ENCODE peak calls at places on chromosomes 6 and 20, in nine cellular contexts. One of them, this sample, is unnamed. For H3K4me1, the result is how much of the 10 kb centered on the place peaks cover.

GRCh38 chr6:36984581-36985383 is 1.2 kb downstream of the MTCH1 start:
- DNase-seq in CD4-positive, CD25-positive, alpha-beta regulatory T cell: peak
- DNase-seq in K562: peak
- DNase-seq in transverse colon: peak
- DNase-seq in cardiac muscle cell: peak
- DNase-seq in foreskin keratinocyte: no peak
- DNase-seq in neural progenitor cell: peak
- DNase-seq in thoracic aorta: peak
- DNase-seq in thyroid gland: peak
- DNase-seq in this sample: peak

GRCh38 chr20:24866008-24866407 is 83.1 kb upstream of the CST7 start:
- DNase-seq in thoracic aorta: no peak
- DNase-seq in thyroid gland: no peak
- DNase-seq in foreskin keratinocyte: no peak
- DNase-seq in CD4-positive, CD25-positive, alpha-beta regulatory T cell: no peak
- DNase-seq in cardiac muscle cell: no peak
- DNase-seq in neural progenitor cell: no peak
- DNase-seq in K562: no peak
- DNase-seq in transverse colon: no peak
- DNase-seq in this sample: no peak

GRCh38 chr6:2168480-2168879 is 76.9 kb downstream of the GMDS start:
- DNase-seq in CD4-positive, CD25-positive, alpha-beta regulatory T cell: no peak
- DNase-seq in transverse colon: no peak
- DNase-seq in thyroid gland: no peak
- DNase-seq in cardiac muscle cell: no peak
- DNase-seq in thoracic aorta: no peak
- DNase-seq in K562: no peak
- DNase-seq in foreskin keratinocyte: no peak
- DNase-seq in neural progenitor cell: no peak
- DNase-seq in this sample: no peak

GRCh38 chr6:135423649-135424128 is 73.9 kb downstream of the AHI1 start:
- DNase-seq in thyroid gland: no peak
- DNase-seq in foreskin keratinocyte: peak
- DNase-seq in CD4-positive, CD25-positive, alpha-beta regulatory T cell: peak
- DNase-seq in K562: peak
- DNase-seq in thoracic aorta: no peak
- DNase-seq in cardiac muscle cell: peak
- DNase-seq in transverse colon: no peak
- DNase-seq in neural progenitor cell: peak
- DNase-seq in this sample: no peak

GRCh38 chr6:89197141-89197540 is 20.0 kb downstream of the GABRR1 start:
- DNase-seq in K562: no peak
- DNase-seq in CD4-positive, CD25-positive, alpha-beta regulatory T cell: peak
- DNase-seq in foreskin keratinocyte: no peak
- DNase-seq in transverse colon: no peak
- DNase-seq in thyroid gland: no peak
- DNase-seq in neural progenitor cell: no peak
- DNase-seq in thoracic aorta: no peak
- DNase-seq in cardiac muscle cell: no peak
- DNase-seq in this sample: no peak

GRCh38 chr6:138499303-138499991 is at the start of gene NHSL1:
- DNase-seq in thoracic aorta: no peak
- DNase-seq in thyroid gland: no peak
- DNase-seq in CD4-positive, CD25-positive, alpha-beta regulatory T cell: no peak
- DNase-seq in foreskin keratinocyte: peak
- DNase-seq in transverse colon: peak
- DNase-seq in cardiac muscle cell: no peak
- DNase-seq in neural progenitor cell: peak
- DNase-seq in K562: no peak
- DNase-seq in this sample: peak

GRCh38 chr20:52801628-52802006 is 170.5 kb upstream of the TSHZ2 start:
- DNase-seq in foreskin keratinocyte: no peak
- DNase-seq in thoracic aorta: no peak
- DNase-seq in transverse colon: no peak
- DNase-seq in thyroid gland: no peak
- DNase-seq in neural progenitor cell: no peak
- DNase-seq in cardiac muscle cell: no peak
- DNase-seq in K562: no peak
- DNase-seq in CD4-positive, CD25-positive, alpha-beta regulatory T cell: no peak
- DNase-seq in this sample: no peak

GRCh38 chr6:36340671-36341454 is 4.2 kb upstream of the BNIP5 start:
- DNase-seq in CD4-positive, CD25-positive, alpha-beta regulatory T cell: peak
- DNase-seq in thyroid gland: peak
- DNase-seq in cardiac muscle cell: peak
- DNase-seq in transverse colon: peak
- DNase-seq in K562: peak
- DNase-seq in foreskin keratinocyte: no peak
- DNase-seq in thoracic aorta: peak
- DNase-seq in neural progenitor cell: peak
- DNase-seq in this sample: peak

GRCh38 chr20:48609491-48609978 is 218.3 kb downstream of the PREX1 start:
- DNase-seq in CD4-positive, CD25-positive, alpha-beta regulatory T cell: peak
- DNase-seq in foreskin keratinocyte: no peak
- DNase-seq in transverse colon: no peak
- DNase-seq in cardiac muscle cell: no peak
- DNase-seq in thoracic aorta: no peak
- DNase-seq in thyroid gland: no peak
- DNase-seq in K562: no peak
- DNase-seq in neural progenitor cell: no peak
- DNase-seq in this sample: no peak

GRCh38 chr6:11164717-11165646 is 53.5 kb upstream of the ERVFRD-1 start:
- DNase-seq in thyroid gland: no peak
- DNase-seq in foreskin keratinocyte: no peak
- DNase-seq in cardiac muscle cell: no peak
- DNase-seq in CD4-positive, CD25-positive, alpha-beta regulatory T cell: peak
- DNase-seq in neural progenitor cell: no peak
- DNase-seq in transverse colon: no peak
- DNase-seq in thoracic aorta: no peak
- DNase-seq in K562: no peak
- DNase-seq in this sample: no peak

GRCh38 chr6:149082320-149082719 is 235.2 kb upstream of the TAB2 start:
- DNase-seq in thoracic aorta: peak
- DNase-seq in K562: peak
- DNase-seq in thyroid gland: peak
- DNase-seq in CD4-positive, CD25-positive, alpha-beta regulatory T cell: peak
- DNase-seq in foreskin keratinocyte: peak
- DNase-seq in transverse colon: peak
- DNase-seq in cardiac muscle cell: peak
- DNase-seq in neural progenitor cell: peak
- DNase-seq in this sample: peak

GRCh38 chr6:25476126-25476525 is 175.9 kb upstream of the SCGN start:
- DNase-seq in CD4-positive, CD25-positive, alpha-beta regulatory T cell: no peak
- DNase-seq in thyroid gland: no peak
- DNase-seq in neural progenitor cell: no peak
- DNase-seq in K562: no peak
- DNase-seq in transverse colon: no peak
- DNase-seq in thoracic aorta: no peak
- DNase-seq in cardiac muscle cell: peak
- DNase-seq in foreskin keratinocyte: no peak
- DNase-seq in this sample: no peak

GRCh38 chr6:113306552-113307145 is 550.5 kb upstream of the MARCKS start:
- DNase-seq in foreskin keratinocyte: peak
- DNase-seq in thoracic aorta: no peak
- DNase-seq in K562: peak
- DNase-seq in transverse colon: peak
- DNase-seq in neural progenitor cell: peak
- DNase-seq in thyroid gland: peak
- DNase-seq in CD4-positive, CD25-positive, alpha-beta regulatory T cell: peak
- DNase-seq in cardiac muscle cell: peak
- DNase-seq in this sample: peak

GRCh38 chr20:36273414-36274247 is 32.5 kb upstream of the DLGAP4 start:
- DNase-seq in K562: no peak
- DNase-seq in foreskin keratinocyte: no peak
- DNase-seq in CD4-positive, CD25-positive, alpha-beta regulatory T cell: peak
- DNase-seq in transverse colon: no peak
- DNase-seq in neural progenitor cell: peak
- DNase-seq in cardiac muscle cell: peak
- DNase-seq in thyroid gland: no peak
- DNase-seq in thoracic aorta: no peak
- DNase-seq in this sample: no peak

GRCh38 chr6:156175971-156176421 is 601.2 kb upstream of the ARID1B start:
- DNase-seq in foreskin keratinocyte: no peak
- DNase-seq in K562: no peak
- DNase-seq in cardiac muscle cell: no peak
- DNase-seq in neural progenitor cell: peak
- DNase-seq in thyroid gland: peak
- DNase-seq in thoracic aorta: no peak
- DNase-seq in transverse colon: peak
- DNase-seq in CD4-positive, CD25-positive, alpha-beta regulatory T cell: no peak
- DNase-seq in this sample: peak

GRCh38 chr6:31652925-31653724 is 664 bp upstream of the BAG6 start:
- DNase-seq in foreskin keratinocyte: no peak
- DNase-seq in thyroid gland: peak
- DNase-seq in K562: peak
- DNase-seq in neural progenitor cell: peak
- DNase-seq in CD4-positive, CD25-positive, alpha-beta regulatory T cell: no peak
- DNase-seq in transverse colon: peak
- DNase-seq in cardiac muscle cell: no peak
- DNase-seq in thoracic aorta: peak
- DNase-seq in this sample: peak

GRCh38 chr20:44074252-44075151 is 112.5 kb downstream of the JPH2 start:
- DNase-seq in CD4-positive, CD25-positive, alpha-beta regulatory T cell: no peak
- DNase-seq in foreskin keratinocyte: no peak
- DNase-seq in thoracic aorta: no peak
- DNase-seq in K562: no peak
- DNase-seq in thyroid gland: no peak
- DNase-seq in cardiac muscle cell: peak
- DNase-seq in transverse colon: no peak
- DNase-seq in neural progenitor cell: no peak
- DNase-seq in this sample: no peak

GRCh38 chr6:170155464-170156196 is 135.2 kb downstream of the DLL1 start:
- DNase-seq in foreskin keratinocyte: no peak
- DNase-seq in thyroid gland: no peak
- DNase-seq in CD4-positive, CD25-positive, alpha-beta regulatory T cell: no peak
- DNase-seq in cardiac muscle cell: no peak
- DNase-seq in K562: no peak
- DNase-seq in transverse colon: no peak
- DNase-seq in thoracic aorta: no peak
- DNase-seq in neural progenitor cell: no peak
- DNase-seq in this sample: no peak
- H3K4me1 ChIP-seq in foreskin keratinocyte: under half
- H3K4me1 ChIP-seq in thyroid gland: under half
- H3K4me1 ChIP-seq in CD4-positive, CD25-positive, alpha-beta regulatory T cell: under half
- H3K4me1 ChIP-seq in cardiac muscle cell: under half
- H3K4me1 ChIP-seq in K562: under half
- H3K4me1 ChIP-seq in transverse colon: under half
- H3K4me1 ChIP-seq in thoracic aorta: under half
- H3K4me1 ChIP-seq in neural progenitor cell: under half
- H3K4me1 ChIP-seq in this sample: under half

GRCh38 chr20:10659651-10660601 is 13.9 kb downstream of the JAG1 start:
- DNase-seq in CD4-positive, CD25-positive, alpha-beta regulatory T cell: no peak
- DNase-seq in K562: no peak
- DNase-seq in cardiac muscle cell: no peak
- DNase-seq in foreskin keratinocyte: no peak
- DNase-seq in thyroid gland: peak
- DNase-seq in thoracic aorta: no peak
- DNase-seq in neural progenitor cell: no peak
- DNase-seq in transverse colon: peak
- DNase-seq in this sample: no peak
- H3K4me1 ChIP-seq in CD4-positive, CD25-positive, alpha-beta regulatory T cell: under half
- H3K4me1 ChIP-seq in K562: under half
- H3K4me1 ChIP-seq in cardiac muscle cell: half or more
- H3K4me1 ChIP-seq in foreskin keratinocyte: under half
- H3K4me1 ChIP-seq in thyroid gland: half or more
- H3K4me1 ChIP-seq in thoracic aorta: half or more
- H3K4me1 ChIP-seq in neural progenitor cell: half or more
- H3K4me1 ChIP-seq in transverse colon: under half
- H3K4me1 ChIP-seq in this sample: under half

DNA sequence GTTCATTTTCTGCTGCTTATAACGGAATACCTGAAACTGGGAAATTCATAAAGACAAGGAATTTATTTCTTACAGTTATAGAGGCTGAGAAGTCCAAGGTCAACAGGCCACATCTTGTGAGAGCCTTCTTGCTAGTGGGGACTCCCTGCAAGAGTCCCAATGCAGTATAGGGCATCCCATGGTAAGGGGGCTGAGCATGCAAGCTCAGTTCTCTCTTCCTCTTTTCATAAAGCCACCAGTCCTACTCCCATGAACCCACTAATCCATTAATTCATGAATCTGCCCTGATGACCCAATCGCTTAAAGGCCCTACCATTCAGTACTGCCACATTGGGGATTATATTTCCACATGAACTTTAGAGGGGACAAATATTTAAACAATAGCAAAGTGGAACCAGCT is 26.5 kb downstream of the CYB5R4 start:
- DNase-seq in CD4-positive, CD25-positive, alpha-beta regulatory T cell: no peak
- DNase-seq in thyroid gland: no peak
- DNase-seq in cardiac muscle cell: no peak
- DNase-seq in neural progenitor cell: no peak
- DNase-seq in transverse colon: no peak
- DNase-seq in K562: no peak
- DNase-seq in thoracic aorta: no peak
- DNase-seq in foreskin keratinocyte: no peak
- DNase-seq in this sample: no peak
- H3K4me1 ChIP-seq in CD4-positive, CD25-positive, alpha-beta regulatory T cell: under half
- H3K4me1 ChIP-seq in thyroid gland: under half
- H3K4me1 ChIP-seq in cardiac muscle cell: under half
- H3K4me1 ChIP-seq in neural progenitor cell: under half
- H3K4me1 ChIP-seq in transverse colon: under half
- H3K4me1 ChIP-seq in K562: under half
- H3K4me1 ChIP-seq in thoracic aorta: under half
- H3K4me1 ChIP-seq in foreskin keratinocyte: under half
- H3K4me1 ChIP-seq in this sample: under half

GRCh38 chr6:83488861-83489260 is 23.5 kb upstream of the PRSS35 start:
- DNase-seq in neural progenitor cell: no peak
- DNase-seq in transverse colon: no peak
- DNase-seq in foreskin keratinocyte: no peak
- DNase-seq in K562: no peak
- DNase-seq in thyroid gland: no peak
- DNase-seq in thoracic aorta: no peak
- DNase-seq in cardiac muscle cell: no peak
- DNase-seq in CD4-positive, CD25-positive, alpha-beta regulatory T cell: no peak
- DNase-seq in this sample: no peak
- H3K4me1 ChIP-seq in neural progenitor cell: under half
- H3K4me1 ChIP-seq in transverse colon: under half
- H3K4me1 ChIP-seq in foreskin keratinocyte: under half
- H3K4me1 ChIP-seq in K562: under half
- H3K4me1 ChIP-seq in thyroid gland: under half
- H3K4me1 ChIP-seq in thoracic aorta: under half
- H3K4me1 ChIP-seq in cardiac muscle cell: under half
- H3K4me1 ChIP-seq in CD4-positive, CD25-positive, alpha-beta regulatory T cell: under half
- H3K4me1 ChIP-seq in this sample: under half

DNA sequence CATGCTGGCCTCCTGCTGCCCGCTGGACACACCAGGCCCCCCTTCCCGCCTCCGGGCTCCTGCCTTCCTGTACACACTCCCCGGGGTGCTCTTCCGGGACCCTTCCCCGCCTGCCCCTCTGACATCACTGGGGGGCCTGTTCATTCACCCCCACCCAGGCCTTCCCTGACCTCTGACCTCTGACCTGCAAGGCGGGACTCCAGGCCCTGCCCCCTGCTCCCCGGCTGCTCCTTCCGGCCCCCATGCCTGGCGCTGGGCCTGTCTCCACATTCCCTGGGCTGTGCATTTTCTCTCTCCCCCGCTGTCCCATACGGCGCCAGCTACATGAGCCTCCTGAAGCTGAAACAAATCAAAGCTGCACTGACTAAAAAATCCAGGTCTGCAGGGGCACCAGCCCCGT is 71.6 kb upstream of the GATA5 start:
- DNase-seq in K562: no peak
- DNase-seq in neural progenitor cell: no peak
- DNase-seq in thyroid gland: no peak
- DNase-seq in CD4-positive, CD25-positive, alpha-beta regulatory T cell: no peak
- DNase-seq in thoracic aorta: no peak
- DNase-seq in transverse colon: no peak
- DNase-seq in cardiac muscle cell: no peak
- DNase-seq in foreskin keratinocyte: no peak
- DNase-seq in this sample: no peak
- H3K4me1 ChIP-seq in K562: half or more
- H3K4me1 ChIP-seq in neural progenitor cell: under half
- H3K4me1 ChIP-seq in thyroid gland: under half
- H3K4me1 ChIP-seq in CD4-positive, CD25-positive, alpha-beta regulatory T cell: under half
- H3K4me1 ChIP-seq in thoracic aorta: under half
- H3K4me1 ChIP-seq in transverse colon: under half
- H3K4me1 ChIP-seq in cardiac muscle cell: under half
- H3K4me1 ChIP-seq in foreskin keratinocyte: under half
- H3K4me1 ChIP-seq in this sample: under half